ENCODE peak calls at places on chromosomes 13 and 19, in seven cellular contexts. G is fibroblast of the conjunctiva; N is cortex of kidney; V is occipital lobe; J is activated CD8-positive, alpha-beta T cell treated with anti-CD3 and anti-CD28 coated beads, Interleukin-2, amount 10 ng/mL, durations not matched to agents 7 days and 5 days; D is breast epithelium; S is midbrain. X is an unnamed sample.

GRCh38 chr13:62209539-62209938 is 793.9 kb upstream of the PCDH20 start:
- DNase-seq in G (no peak), N (no peak), V (no peak), J (no peak), D (no peak), S (no peak), X (no peak)

GRCh38 chr13:35782793-35783192 is 306.3 kb upstream of the MAB21L1 start:
- DNase-seq in G (no peak), N (no peak), V (no peak), J (no peak), D (no peak), S (no peak), X (no peak)

GRCh38 chr13:52353116-52353718 is 52.8 kb downstream of the THSD1 start:
- DNase-seq in G (no peak), N (no peak), V (no peak), J (no peak), D (no peak), S (no peak), X (no peak)

GRCh38 chr13:75705395-75705794 is 69.3 kb downstream of the LMO7 start:
- DNase-seq in G (no peak), N (no peak), V (no peak), J (no peak), D (no peak), S (no peak), X (no peak)

GRCh38 chr19:4968462-4969291 is at the start of gene KDM4B:
- DNase-seq in G (peak), N (peak), V (peak), J (peak), D (peak), S (peak), X (peak)

GRCh38 chr19:582497-583197 is 7.0 kb upstream of the HCN2 start:
- DNase-seq in G (no peak), N (no peak), V (no peak), J (no peak), D (no peak), S (no peak), X (no peak)

GRCh38 chr13:69776937-69777336 is 330.7 kb upstream of the ATXN8OS start:
- DNase-seq in G (no peak), N (no peak), V (no peak), J (no peak), D (no peak), S (no peak), X (no peak)

GRCh38 chr13:44040754-44041100 is 161.0 kb downstream of the LACC1 start:
- DNase-seq in G (no peak), N (no peak), V (no peak), J (no peak), D (no peak), S (no peak), X (no peak)

GRCh38 chr13:20411638-20412342 is 113.9 kb downstream of the CRYL1 start:
- DNase-seq in G (no peak), N (no peak), V (no peak), J (peak), D (no peak), S (no peak), X (no peak)

GRCh38 chr13:108944760-108945159 is 315.3 kb downstream of the MYO16 start:
- DNase-seq in G (no peak), N (no peak), V (no peak), J (no peak), D (no peak), S (no peak), X (no peak)

GRCh38 chr13:105153626-105154025 is 1381.8 kb downstream of the EFNB2 start:
- DNase-seq in G (peak), N (no peak), V (no peak), J (no peak), D (no peak), S (no peak), X (no peak)

GRCh38 chr19:16293133-16294085 is 31.2 kb upstream of the KLF2 start:
- DNase-seq in G (peak), N (no peak), V (no peak), J (no peak), D (peak), S (no peak), X (no peak)

GRCh38 chr13:46796515-46797467 is at the start of gene ESD:
- DNase-seq in G (peak), N (no peak), V (peak), J (peak), D (peak), S (peak), X (peak)

GRCh38 chr13:43546821-43547220 is 240.0 kb downstream of the ENOX1 start:
- DNase-seq in G (no peak), N (no peak), V (no peak), J (no peak), D (no peak), S (no peak), X (no peak)

GRCh38 chr19:48458016-48458415 is 2.6 kb downstream of the KCNJ14 start:
- DNase-seq in G (peak), N (no peak), V (no peak), J (no peak), D (no peak), S (no peak), X (no peak)

GRCh38 chr19:1274852-1275259 is 474 bp upstream of the FAM174C start:
- DNase-seq in G (no peak), N (no peak), V (no peak), J (no peak), D (no peak), S (no peak), X (no peak)

GRCh38 chr13:48126944-48127814 is 32.3 kb upstream of the MED4 start:
- DNase-seq in G (peak), N (no peak), V (no peak), J (peak), D (no peak), S (peak), X (peak)

X was measured in globus pallidus.